ENCODE peak calls at places on chromosomes 7 and 10, in eight cellular contexts. One of them, this sample, is unnamed. For H3K4me1 and H3K27me3, the result is how much of the 10 kb centered on the place peaks cover.

GRCh38 chr10:6769704-6770417 is 189.8 kb upstream of the PRKCQ start:
- DNase-seq in body of pancreas: no peak
- DNase-seq in adrenal gland: no peak
- DNase-seq in tibial nerve: no peak
- DNase-seq in cardiac muscle cell: no peak
- DNase-seq in effector memory CD4-positive, alpha-beta T cell: no peak
- DNase-seq in pancreas: no peak
- DNase-seq in CD8-positive, alpha-beta memory T cell: no peak
- DNase-seq in this sample: no peak

GRCh38 chr10:76576276-76576962 is 1061.2 kb downstream of the KCNMA1 start:
- DNase-seq in body of pancreas: no peak
- DNase-seq in adrenal gland: no peak
- DNase-seq in tibial nerve: no peak
- DNase-seq in cardiac muscle cell: no peak
- DNase-seq in effector memory CD4-positive, alpha-beta T cell: no peak
- DNase-seq in pancreas: no peak
- DNase-seq in CD8-positive, alpha-beta memory T cell: no peak
- DNase-seq in this sample: peak

GRCh38 chr7:102412548-102412947 is 16.4 kb downstream of the PRKRIP1 start:
- DNase-seq in body of pancreas: no peak
- DNase-seq in adrenal gland: peak
- DNase-seq in tibial nerve: no peak
- DNase-seq in cardiac muscle cell: no peak
- DNase-seq in effector memory CD4-positive, alpha-beta T cell: no peak
- DNase-seq in pancreas: no peak
- DNase-seq in CD8-positive, alpha-beta memory T cell: no peak
- DNase-seq in this sample: peak

GRCh38 chr10:27947513-27947912 is 51.4 kb downstream of the ODAD2 start:
- DNase-seq in body of pancreas: no peak
- DNase-seq in adrenal gland: no peak
- DNase-seq in tibial nerve: no peak
- DNase-seq in cardiac muscle cell: no peak
- DNase-seq in effector memory CD4-positive, alpha-beta T cell: no peak
- DNase-seq in pancreas: no peak
- DNase-seq in CD8-positive, alpha-beta memory T cell: no peak
- DNase-seq in this sample: no peak

GRCh38 chr7:131231381-131232220 is 96.1 kb upstream of the MKLN1 start:
- DNase-seq in body of pancreas: peak
- DNase-seq in adrenal gland: no peak
- DNase-seq in tibial nerve: peak
- DNase-seq in cardiac muscle cell: no peak
- DNase-seq in effector memory CD4-positive, alpha-beta T cell: peak
- DNase-seq in pancreas: no peak
- DNase-seq in CD8-positive, alpha-beta memory T cell: peak
- DNase-seq in this sample: peak

GRCh38 chr7:92260248-92260781 is 14.5 kb downstream of the ANKIB1 start:
- DNase-seq in body of pancreas: no peak
- DNase-seq in adrenal gland: no peak
- DNase-seq in tibial nerve: no peak
- DNase-seq in cardiac muscle cell: no peak
- DNase-seq in effector memory CD4-positive, alpha-beta T cell: no peak
- DNase-seq in pancreas: no peak
- DNase-seq in CD8-positive, alpha-beta memory T cell: no peak
- DNase-seq in this sample: no peak

GRCh38 chr7:19117870-19118608 is 603 bp upstream of the TWIST1 start:
- DNase-seq in body of pancreas: no peak
- DNase-seq in adrenal gland: peak
- DNase-seq in tibial nerve: no peak
- DNase-seq in cardiac muscle cell: peak
- DNase-seq in effector memory CD4-positive, alpha-beta T cell: no peak
- DNase-seq in pancreas: no peak
- DNase-seq in CD8-positive, alpha-beta memory T cell: no peak
- DNase-seq in this sample: no peak

GRCh38 chr7:99459087-99459486 is 6.9 kb downstream of the ATP5MF start:
- DNase-seq in body of pancreas: no peak
- DNase-seq in adrenal gland: no peak
- DNase-seq in tibial nerve: no peak
- DNase-seq in cardiac muscle cell: no peak
- DNase-seq in effector memory CD4-positive, alpha-beta T cell: no peak
- DNase-seq in pancreas: no peak
- DNase-seq in CD8-positive, alpha-beta memory T cell: no peak
- DNase-seq in this sample: no peak

GRCh38 chr10:119919271-119919670 is 26.7 kb downstream of the SEC23IP start:
- DNase-seq in body of pancreas: no peak
- DNase-seq in adrenal gland: no peak
- DNase-seq in tibial nerve: no peak
- DNase-seq in cardiac muscle cell: no peak
- DNase-seq in effector memory CD4-positive, alpha-beta T cell: no peak
- DNase-seq in pancreas: no peak
- DNase-seq in CD8-positive, alpha-beta memory T cell: no peak
- DNase-seq in this sample: no peak

GRCh38 chr7:28686418-28686800 is 271.7 kb downstream of the TRIL start:
- DNase-seq in body of pancreas: peak
- DNase-seq in adrenal gland: no peak
- DNase-seq in tibial nerve: peak
- DNase-seq in cardiac muscle cell: peak
- DNase-seq in effector memory CD4-positive, alpha-beta T cell: no peak
- DNase-seq in pancreas: no peak
- DNase-seq in CD8-positive, alpha-beta memory T cell: no peak
- DNase-seq in this sample: peak

GRCh38 chr10:24208661-24209420 is at the start of gene KIAA1217:
- DNase-seq in body of pancreas: peak
- DNase-seq in adrenal gland: peak
- DNase-seq in tibial nerve: peak
- DNase-seq in cardiac muscle cell: peak
- DNase-seq in effector memory CD4-positive, alpha-beta T cell: no peak
- DNase-seq in pancreas: peak
- DNase-seq in CD8-positive, alpha-beta memory T cell: no peak
- DNase-seq in this sample: peak

GRCh38 chr10:84331091-84331490 is 2.7 kb downstream of the CCSER2 start:
- DNase-seq in body of pancreas: no peak
- DNase-seq in adrenal gland: no peak
- DNase-seq in tibial nerve: no peak
- DNase-seq in cardiac muscle cell: no peak
- DNase-seq in effector memory CD4-positive, alpha-beta T cell: no peak
- DNase-seq in pancreas: no peak
- DNase-seq in CD8-positive, alpha-beta memory T cell: no peak
- DNase-seq in this sample: no peak
- H3K4me1 ChIP-seq in body of pancreas: under half
- H3K4me1 ChIP-seq in adrenal gland: under half
- H3K4me1 ChIP-seq in tibial nerve: under half
- H3K4me1 ChIP-seq in cardiac muscle cell: under half
- H3K4me1 ChIP-seq in effector memory CD4-positive, alpha-beta T cell: under half
- H3K4me1 ChIP-seq in pancreas: under half
- H3K4me1 ChIP-seq in CD8-positive, alpha-beta memory T cell: under half
- H3K4me1 ChIP-seq in this sample: half or more

GRCh38 chr10:131703941-131704340 is 196.9 kb upstream of the PPP2R2D start:
- DNase-seq in body of pancreas: no peak
- DNase-seq in adrenal gland: no peak
- DNase-seq in tibial nerve: no peak
- DNase-seq in cardiac muscle cell: no peak
- DNase-seq in effector memory CD4-positive, alpha-beta T cell: no peak
- DNase-seq in pancreas: no peak
- DNase-seq in CD8-positive, alpha-beta memory T cell: peak
- DNase-seq in this sample: no peak

GRCh38 chr10:131703527-131703926 is 197.3 kb upstream of the PPP2R2D start:
- DNase-seq in body of pancreas: no peak
- DNase-seq in adrenal gland: no peak
- DNase-seq in tibial nerve: no peak
- DNase-seq in cardiac muscle cell: no peak
- DNase-seq in effector memory CD4-positive, alpha-beta T cell: no peak
- DNase-seq in pancreas: no peak
- DNase-seq in CD8-positive, alpha-beta memory T cell: no peak
- DNase-seq in this sample: no peak

GRCh38 chr10:131706952-131707351 is 193.9 kb upstream of the PPP2R2D start:
- DNase-seq in body of pancreas: no peak
- DNase-seq in adrenal gland: peak
- DNase-seq in tibial nerve: no peak
- DNase-seq in cardiac muscle cell: no peak
- DNase-seq in effector memory CD4-positive, alpha-beta T cell: no peak
- DNase-seq in pancreas: no peak
- DNase-seq in CD8-positive, alpha-beta memory T cell: peak
- DNase-seq in this sample: no peak

GRCh38 chr10:131708225-131708624 is 192.6 kb upstream of the PPP2R2D start:
- DNase-seq in body of pancreas: no peak
- DNase-seq in adrenal gland: no peak
- DNase-seq in tibial nerve: no peak
- DNase-seq in cardiac muscle cell: no peak
- DNase-seq in effector memory CD4-positive, alpha-beta T cell: no peak
- DNase-seq in pancreas: no peak
- DNase-seq in CD8-positive, alpha-beta memory T cell: peak
- DNase-seq in this sample: no peak

DNA sequence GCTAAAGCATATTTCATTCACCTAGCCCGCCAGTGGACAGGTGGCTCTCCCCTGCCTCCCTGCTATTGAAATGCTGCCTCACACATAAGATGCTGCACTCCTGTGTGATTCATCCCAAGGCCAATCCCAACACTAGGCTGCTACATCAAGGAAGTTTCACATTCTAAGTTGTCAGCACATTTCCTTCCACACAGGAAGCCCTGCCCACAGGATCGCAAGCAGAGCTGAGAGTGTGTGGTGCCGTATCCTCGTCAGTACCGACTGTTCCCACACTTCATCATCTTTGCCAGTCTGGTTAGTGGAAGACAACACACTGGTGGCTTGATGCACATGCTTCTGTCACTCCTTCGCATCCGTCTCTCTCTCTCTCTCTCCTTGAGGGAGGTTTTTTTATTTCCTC is 194.3 kb upstream of the PPP2R2D start:
- DNase-seq in body of pancreas: no peak
- DNase-seq in adrenal gland: peak
- DNase-seq in tibial nerve: no peak
- DNase-seq in cardiac muscle cell: no peak
- DNase-seq in effector memory CD4-positive, alpha-beta T cell: no peak
- DNase-seq in pancreas: no peak
- DNase-seq in CD8-positive, alpha-beta memory T cell: peak
- DNase-seq in this sample: no peak
- H3K27me3 ChIP-seq in body of pancreas: under half
- H3K27me3 ChIP-seq in adrenal gland: under half
- H3K27me3 ChIP-seq in tibial nerve: under half
- H3K27me3 ChIP-seq in cardiac muscle cell: under half
- H3K27me3 ChIP-seq in effector memory CD4-positive, alpha-beta T cell: under half
- H3K27me3 ChIP-seq in pancreas: under half
- H3K27me3 ChIP-seq in CD8-positive, alpha-beta memory T cell: under half
- H3K27me3 ChIP-seq in this sample: under half

GRCh38 chr10:5073659-5074058 is 20.6 kb upstream of the AKR1C3 start:
- DNase-seq in body of pancreas: no peak
- DNase-seq in adrenal gland: no peak
- DNase-seq in tibial nerve: no peak
- DNase-seq in cardiac muscle cell: no peak
- DNase-seq in effector memory CD4-positive, alpha-beta T cell: no peak
- DNase-seq in pancreas: no peak
- DNase-seq in CD8-positive, alpha-beta memory T cell: no peak
- DNase-seq in this sample: no peak
- H3K4me1 ChIP-seq in body of pancreas: under half
- H3K4me1 ChIP-seq in adrenal gland: under half
- H3K4me1 ChIP-seq in tibial nerve: under half
- H3K4me1 ChIP-seq in cardiac muscle cell: under half
- H3K4me1 ChIP-seq in effector memory CD4-positive, alpha-beta T cell: under half
- H3K4me1 ChIP-seq in pancreas: under half
- H3K4me1 ChIP-seq in CD8-positive, alpha-beta memory T cell: under half
- H3K4me1 ChIP-seq in this sample: under half

DNA sequence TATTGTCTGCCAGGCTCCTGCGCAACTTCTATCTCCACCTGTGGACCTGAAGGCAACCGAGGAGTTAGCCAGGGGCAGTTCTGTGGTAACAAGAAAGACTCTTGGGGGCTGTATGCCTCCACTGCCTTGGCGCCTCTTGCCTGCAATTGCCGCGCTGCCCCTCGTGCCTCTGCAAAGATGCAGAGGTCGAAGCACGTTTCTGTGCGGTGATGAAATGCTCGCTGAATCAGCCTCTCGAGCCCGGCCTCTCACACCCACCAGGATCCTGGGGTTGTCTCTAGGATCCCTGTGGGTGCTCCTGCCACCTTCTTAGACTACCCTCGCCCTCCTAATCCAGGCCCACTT is 468 bp upstream of the LHFPL3 start:
- DNase-seq in body of pancreas: no peak
- DNase-seq in adrenal gland: no peak
- DNase-seq in tibial nerve: no peak
- DNase-seq in cardiac muscle cell: peak
- DNase-seq in effector memory CD4-positive, alpha-beta T cell: no peak
- DNase-seq in pancreas: no peak
- DNase-seq in CD8-positive, alpha-beta memory T cell: no peak
- DNase-seq in this sample: no peak
- H3K27me3 ChIP-seq in body of pancreas: under half
- H3K27me3 ChIP-seq in adrenal gland: under half
- H3K27me3 ChIP-seq in tibial nerve: half or more
- H3K27me3 ChIP-seq in cardiac muscle cell: half or more
- H3K27me3 ChIP-seq in effector memory CD4-positive, alpha-beta T cell: under half
- H3K27me3 ChIP-seq in pancreas: under half
- H3K27me3 ChIP-seq in CD8-positive, alpha-beta memory T cell: under half
- H3K27me3 ChIP-seq in this sample: half or more

GRCh38 chr10:78039743-78040142 is 6.1 kb downstream of the RPS24 start:
- DNase-seq in body of pancreas: no peak
- DNase-seq in adrenal gland: no peak
- DNase-seq in tibial nerve: no peak
- DNase-seq in cardiac muscle cell: no peak
- DNase-seq in effector memory CD4-positive, alpha-beta T cell: no peak
- DNase-seq in pancreas: no peak
- DNase-seq in CD8-positive, alpha-beta memory T cell: no peak
- DNase-seq in this sample: no peak
- H3K4me1 ChIP-seq in body of pancreas: under half
- H3K4me1 ChIP-seq in adrenal gland: half or more
- H3K4me1 ChIP-seq in tibial nerve: under half
- H3K4me1 ChIP-seq in cardiac muscle cell: under half
- H3K4me1 ChIP-seq in effector memory CD4-positive, alpha-beta T cell: under half
- H3K4me1 ChIP-seq in pancreas: under half
- H3K4me1 ChIP-seq in CD8-positive, alpha-beta memory T cell: under half
- H3K4me1 ChIP-seq in this sample: under half